ENCODE peak calls at places on chromosomes 1 and 21, in six cellular contexts. Y, V, B, G, F and T are unnamed samples.
A peak's percentile ranks its signal among the peaks of the same experiment; 100 is the strongest.

GRCh38 chr1:74038042-74038441 is 159.9 kb downstream of the LRRIQ3 start:
- DNase-seq in F (no peak), G (no peak), Y (no peak), V (no peak), B (no peak), T (no peak)

GRCh38 chr1:227437495-227438008 is 119.3 kb upstream of the CDC42BPA start:
- DNase-seq in B (no peak), F (no peak), Y (no peak), V (no peak), G (peak; percentile 71), T (peak; percentile 68)

GRCh38 chr1:228275435-228276342 is 67.8 kb downstream of the OBSCN start:
- DNase-seq in Y (peak; percentile 95), F (peak; percentile 52), G (peak; percentile 86), B (peak; percentile 88), V (peak; percentile 73), T (peak; percentile 82)

GRCh38 chr1:111281411-111281810 is 9.2 kb upstream of the CHIA start:
- DNase-seq in Y (no peak), B (no peak), F (peak; percentile 23), G (no peak), V (no peak), T (no peak)

GRCh38 chr1:68955424-68955823 is 458.5 kb upstream of the DEPDC1 start:
- DNase-seq in Y (no peak), F (no peak), V (no peak), G (no peak), B (no peak), T (no peak)

GRCh38 chr1:198113302-198113701 is 43.5 kb upstream of the NEK7 start:
- DNase-seq in Y (no peak), B (no peak), V (no peak), F (peak; percentile 31), G (no peak), T (peak; percentile 76)

GRCh38 chr1:12127206-12127810 is 39.5 kb upstream of the TNFRSF1B start:
- DNase-seq in F (no peak), B (no peak), V (no peak), G (no peak), Y (no peak), T (no peak)

GRCh38 chr21:24868117-24868516 is 739.2 kb downstream of the MRPL39 start:
- DNase-seq in G (no peak), B (no peak), Y (no peak), F (no peak), V (no peak), T (no peak)

GRCh38 chr1:74420497-74420896 is 91.9 kb downstream of the LRRC53 start:
- DNase-seq in V (no peak), F (no peak), B (no peak), G (no peak), Y (no peak), T (no peak)

GRCh38 chr1:22317920-22318243 is 133.8 kb upstream of the ZBTB40 start:
- DNase-seq in Y (no peak), F (no peak), V (no peak), G (no peak), B (no peak), T (no peak)

GRCh38 chr1:226542623-226543103 is 5.9 kb upstream of the STUM start:
- DNase-seq in Y (no peak), G (no peak), B (no peak), F (no peak), V (no peak), T (no peak)

GRCh38 chr1:17890056-17890814 is 135.1 kb downstream of the ACTL8 start:
- DNase-seq in G (no peak), Y (peak; percentile 25), V (no peak), F (no peak), B (no peak), T (no peak)

GRCh38 chr1:17233675-17234074 is 15.2 kb upstream of the PADI3 start:
- DNase-seq in G (peak; percentile 96), Y (no peak), F (peak; percentile 85), V (no peak), B (no peak), T (peak; percentile 94)

GRCh38 chr1:7745783-7746182 is 25.3 kb upstream of the VAMP3 start:
- DNase-seq in Y (no peak), G (no peak), F (no peak), V (no peak), B (no peak), T (no peak)

GRCh38 chr1:16244650-16245285 is 7.8 kb upstream of the CPLANE2 start:
- DNase-seq in G (no peak), F (no peak), V (no peak), Y (no peak), B (no peak), T (no peak)

GRCh38 chr21:45853703-45854342 is 127.7 kb upstream of the COL6A1 start:
- DNase-seq in B (no peak), F (no peak), Y (peak; percentile 12), G (no peak), V (no peak), T (no peak)

GRCh38 chr21:45135868-45136267 is 61.5 kb downstream of the ADARB1 start:
- DNase-seq in G (peak; percentile 73), V (no peak), F (no peak), B (no peak), Y (no peak), T (no peak)

GRCh38 chr1:36421649-36422048 is 23.9 kb upstream of the LSM10 start:
- DNase-seq in G (no peak), B (no peak), F (no peak), Y (no peak), V (no peak), T (no peak)

GRCh38 chr1:203290261-203291089 is 14.8 kb upstream of the BTG2 start:
- DNase-seq in G (peak; percentile 89), F (peak; percentile 92), B (peak; percentile 85), Y (peak; percentile 97), V (peak; percentile 46), T (peak; percentile 73)

GRCh38 chr1:179809506-179810366 is 66.6 kb downstream of the FAM163A start:
- DNase-seq in V (peak; percentile 49), F (peak; percentile 91), G (peak; percentile 72), Y (peak; percentile 84), B (peak; percentile 74), T (peak; percentile 78)
- H4K91ac ChIP-seq in V (no peak overlapping the region), F (no peak overlapping the region), G (no peak overlapping the region), Y (no peak overlapping the region), B (no peak overlapping the region), T (no peak overlapping the region)

GRCh38 chr1:39646232-39647081 is 7.0 kb upstream of the HEYL start:
- DNase-seq in B (peak; percentile 30), G (peak; percentile 88), F (peak; percentile 76), V (no peak), Y (peak; percentile 77), T (peak; percentile 79)
- H3K4me2 ChIP-seq in B (no peak overlapping the region), G (no peak overlapping the region), F (peak overlapping the region; percentile 24), V (no peak overlapping the region), Y (no peak overlapping the region), T (peak overlapping the region; percentile 3)

GRCh38 chr21:31917108-31917507 is 44.3 kb downstream of the HUNK start:
- DNase-seq in B (no peak), V (no peak), G (no peak), Y (no peak), F (peak; percentile 54), T (no peak)

GRCh38 chr21:31918250-31918775 is 45.5 kb downstream of the HUNK start:
- DNase-seq in F (no peak), Y (no peak), V (no peak), G (no peak), B (no peak), T (no peak)

GRCh38 chr21:31914472-31914871 is 41.7 kb downstream of the HUNK start:
- DNase-seq in F (no peak), V (no peak), B (no peak), Y (no peak), G (no peak), T (no peak)

GRCh38 chr21:31913191-31913608 is 40.4 kb downstream of the HUNK start:
- DNase-seq in Y (no peak), V (no peak), B (no peak), F (no peak), G (no peak), T (no peak)

DNA sequence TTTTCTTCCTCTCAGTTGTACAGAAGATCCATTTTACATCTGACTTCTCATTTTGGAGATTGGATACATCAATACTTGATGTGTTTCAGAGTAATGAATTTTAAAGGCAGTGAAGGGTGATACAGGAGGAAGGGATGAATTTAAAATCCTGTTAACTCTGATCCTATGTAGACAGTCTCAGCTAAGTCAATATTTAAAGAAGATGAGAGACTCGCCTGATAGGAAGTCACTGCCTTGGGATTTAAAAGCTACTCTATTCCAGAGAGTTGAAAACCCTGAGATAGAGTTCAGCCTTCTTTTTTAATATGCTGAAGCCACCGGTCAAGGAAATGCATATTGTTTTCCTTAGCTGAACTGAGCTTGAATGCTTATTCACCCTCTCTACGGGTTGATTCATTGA is 42.7 kb downstream of the HUNK start:
- DNase-seq in G (no peak), F (no peak), Y (no peak), V (no peak), B (no peak), T (no peak)
- H4K91ac ChIP-seq in G (no peak overlapping the region), F (no peak overlapping the region), Y (no peak overlapping the region), V (no peak overlapping the region), B (no peak overlapping the region), T (no peak overlapping the region)

GRCh38 chr1:89633103-89633744 is at the start of gene LRRC8C:
- DNase-seq in V (no peak), F (peak; percentile 53), Y (peak; percentile 55), G (peak; percentile 67), B (no peak), T (peak; percentile 48)

GRCh38 chr1:89633745-89634625 is 1.1 kb downstream of the LRRC8C start:
- DNase-seq in V (no peak), B (peak; percentile 6), F (peak; percentile 86), G (peak; percentile 53), Y (peak; percentile 30), T (peak; percentile 48)

GRCh38 chr1:89632213-89633102 is 462 bp upstream of the LRRC8C start:
- DNase-seq in F (peak; percentile 81), G (peak; percentile 80), V (no peak), B (peak; percentile 79), Y (peak; percentile 71), T (peak; percentile 71)

GRCh38 chr1:89637496-89637895 is 4.6 kb downstream of the LRRC8C start:
- DNase-seq in Y (no peak), F (no peak), B (no peak), G (no peak), V (no peak), T (peak; percentile 50)

GRCh38 chr1:89635825-89636815 is 3.2 kb downstream of the LRRC8C start:
- DNase-seq in Y (no peak), B (no peak), F (peak; percentile 51), G (peak; percentile 74), V (no peak), T (peak; percentile 90)
- H3K4me2 ChIP-seq in Y (no peak overlapping the region), B (no peak overlapping the region), F (no peak overlapping the region), G (no peak overlapping the region), V (no peak overlapping the region), T (peak overlapping the region; percentile 99)